ENCODE peak calls at places on chromosome 15, in seven cellular contexts. O is prostate gland, L is heart right ventricle, F is mucosa of descending colon, M is esophagus squamous epithelium, Z is endothelial cell of umbilical vein, C is mesendoderm. K is an unnamed sample.

GRCh38 chr15:26260517-26261133 is 397.5 kb upstream of the ATP10A start:
- DNase-seq in O (peak; percentile 16), L (peak; percentile 17), F (peak; percentile 13), M (no peak), Z (no peak), C (peak; percentile 84), K (peak; percentile 15)

GRCh38 chr15:25587616-25588340 is 149.0 kb upstream of the UBE3A start:
- DNase-seq in O (no peak), L (no peak), F (no peak), M (no peak), Z (no peak), C (no peak), K (no peak)

GRCh38 chr15:62482715-62483429 is 317.8 kb upstream of the C2CD4B start:
- DNase-seq in O (no peak), L (no peak), F (no peak), M (no peak), Z (no peak), C (peak; percentile 97), K (no peak)

GRCh38 chr15:44492672-44493071 is 44.3 kb upstream of the EIF3J start:
- DNase-seq in O (no peak), L (no peak), F (no peak), M (no peak), Z (no peak), C (no peak), K (no peak)

GRCh38 chr15:76339302-76340197 is 3.0 kb downstream of the ISL2 start:
- DNase-seq in O (no peak), L (no peak), F (peak; percentile 19), M (no peak), Z (peak; percentile 62), C (peak; percentile 48), K (no peak)

GRCh38 chr15:68700395-68701123 is 120.1 kb downstream of the ANP32A start:
- DNase-seq in O (peak; percentile 38), L (peak; percentile 74), F (peak; percentile 13), M (no peak), Z (peak; percentile 83), C (peak; percentile 90), K (peak; percentile 63)

GRCh38 chr15:51739056-51739455 is 1.6 kb upstream of the LYSMD2 start:
- DNase-seq in O (no peak), L (no peak), F (no peak), M (no peak), Z (no peak), C (no peak), K (no peak)

GRCh38 chr15:78909160-78909695 is 35.6 kb downstream of the CTSH start:
- DNase-seq in O (no peak), L (no peak), F (no peak), M (no peak), Z (no peak), C (no peak), K (no peak)

GRCh38 chr15:55260562-55261131 is 29.0 kb downstream of the RAB27A start:
- DNase-seq in O (no peak), L (no peak), F (no peak), M (no peak), Z (no peak), C (no peak), K (no peak)

GRCh38 chr15:53665930-53666329 is 93.5 kb downstream of the WDR72 start:
- DNase-seq in O (no peak), L (no peak), F (no peak), M (no peak), Z (peak; percentile 5), C (no peak), K (no peak)

GRCh38 chr15:38873151-38873550 is 308.5 kb upstream of the RASGRP1 start:
- DNase-seq in O (no peak), L (no peak), F (no peak), M (no peak), Z (no peak), C (peak; percentile 13), K (no peak)

GRCh38 chr15:78004222-78004727 is 73.2 kb downstream of the TBC1D2B start:
- DNase-seq in O (no peak), L (no peak), F (no peak), M (no peak), Z (no peak), C (peak; percentile 7), K (no peak)

GRCh38 chr15:88904808-88905327 is 8.3 kb downstream of the MFGE8 start:
- DNase-seq in O (peak; percentile 74), L (peak; percentile 86), F (peak; percentile 92), M (peak; percentile 19), Z (peak; percentile 78), C (peak; percentile 91), K (peak; percentile 82)

GRCh38 chr15:68623301-68623892 is 44.6 kb downstream of the CORO2B start:
- DNase-seq in O (no peak), L (peak; percentile 33), F (peak; percentile 27), M (no peak), Z (no peak), C (no peak), K (no peak)

DNA sequence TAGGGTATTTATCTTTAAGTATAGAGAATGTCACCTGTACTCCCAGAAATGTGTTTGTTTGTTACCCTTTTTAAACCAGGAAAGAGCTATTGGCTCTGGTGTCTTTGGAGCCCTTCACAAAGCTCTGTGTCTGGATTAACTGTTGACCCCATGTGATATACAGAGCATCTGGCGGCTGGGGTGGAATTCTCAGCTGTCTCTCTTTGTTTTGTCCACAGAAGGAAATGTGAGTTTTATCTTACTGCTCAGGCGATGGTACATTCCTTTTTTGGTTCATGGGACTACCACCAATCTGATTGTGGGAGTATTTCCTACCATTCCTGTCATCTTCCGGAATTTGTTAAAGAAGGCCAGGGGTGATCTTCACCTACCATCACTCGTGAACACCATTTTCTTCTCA is 120.3 kb downstream of the AKAP13 start:
- DNase-seq in O (no peak), L (no peak), F (no peak), M (no peak), Z (peak; percentile 41), C (no peak), K (no peak)
- H3K4me1 ChIP-seq in O (peaks cover 6% of the 10 kb centered on the region), L (peaks cover 85% of the 10 kb centered on the region), F (peaks cover 15% of the 10 kb centered on the region), M (peaks cover 6% of the 10 kb centered on the region), Z (peaks cover 15% of the 10 kb centered on the region), C (peaks cover 32% of the 10 kb centered on the region), K (peaks cover 62% of the 10 kb centered on the region)

GRCh38 chr15:90914240-90915080 is 11.4 kb downstream of the MAN2A2 start:
- DNase-seq in O (no peak), L (no peak), F (no peak), M (no peak), Z (no peak), C (no peak), K (no peak)
- H3K36me3 ChIP-seq in O (peaks cover 57% of the 10 kb centered on the region), L (peaks cover 84% of the 10 kb centered on the region), F (peaks cover 23% of the 10 kb centered on the region), M (peaks cover 60% of the 10 kb centered on the region), Z (peaks cover 69% of the 10 kb centered on the region), C (no peaks in the 10 kb centered on the region), K (peaks cover 92% of the 10 kb centered on the region)

GRCh38 chr15:65901336-65901735 is 32.0 kb downstream of the RAB11A start:
- DNase-seq in O (no peak), L (no peak), F (no peak), M (no peak), Z (no peak), C (no peak), K (no peak)
- H3K4me3 ChIP-seq in O (no peak overlapping the region), L (no peak overlapping the region), F (no peak overlapping the region), M (no peak overlapping the region), Z (no peak overlapping the region), C (no peak overlapping the region), K (no peak overlapping the region)

GRCh38 chr15:57592426-57592825 is 722 bp downstream of the MYZAP start:
- DNase-seq in O (no peak), L (no peak), F (no peak), M (no peak), Z (peak; percentile 27), C (no peak), K (no peak)
- H3K4me1 ChIP-seq in O (peaks cover 5% of the 10 kb centered on the region), L (peaks cover 37% of the 10 kb centered on the region), F (peaks cover 8% of the 10 kb centered on the region), M (no peaks in the 10 kb centered on the region), Z (peaks cover 9% of the 10 kb centered on the region), C (no peaks in the 10 kb centered on the region), K (peaks cover 5% of the 10 kb centered on the region)